ENCODE peak calls at places on chromosomes 16 and 17, in six cellular contexts. S, K, X, G, H and O are unnamed samples.

GRCh38 chr17:12773153-12773552 is 16.1 kb upstream of the ARHGAP44 start:
- DNase-seq in S (no peak), K (no peak), X (no peak), G (no peak), H (no peak), O (no peak)

GRCh38 chr16:4347010-4347409 is 4.1 kb downstream of the PAM16 start:
- DNase-seq in S (no peak), K (no peak), X (no peak), G (no peak), H (peak), O (no peak)

GRCh38 chr17:58755577-58756245 is at the start of gene PPM1E:
- DNase-seq in S (peak), K (peak), X (peak), G (no peak), H (no peak), O (no peak)

GRCh38 chr16:57579361-57579665 is 36.9 kb downstream of the ADGRG5 start:
- DNase-seq in S (no peak), K (no peak), X (no peak), G (no peak), H (no peak), O (no peak)

GRCh38 chr17:297758-298157 is 54.8 kb downstream of the RPH3AL start:
- DNase-seq in S (no peak), K (no peak), X (peak), G (no peak), H (peak), O (no peak)

GRCh38 chr17:74860999-74861553 is 1.4 kb upstream of the GRIN2C start:
- DNase-seq in S (no peak), K (no peak), X (no peak), G (no peak), H (no peak), O (no peak)

GRCh38 chr16:23557779-23558330 is 328 bp downstream of the UBFD1 start:
- DNase-seq in S (no peak), K (peak), X (no peak), G (no peak), H (peak), O (no peak)

GRCh38 chr16:17261197-17261858 is 209.4 kb downstream of the XYLT1 start:
- DNase-seq in S (no peak), K (no peak), X (no peak), G (no peak), H (no peak), O (no peak)

GRCh38 chr16:50744911-50745310 is 3.0 kb downstream of the CYLD start:
- DNase-seq in S (no peak), K (peak), X (no peak), G (no peak), H (no peak), O (peak)

GRCh38 chr17:29247219-29247618 is 560 bp downstream of the CRYBA1 start:
- DNase-seq in S (no peak), K (no peak), X (no peak), G (no peak), H (no peak), O (no peak)

GRCh38 chr16:77890075-77890474 is 101.7 kb downstream of the VAT1L start:
- DNase-seq in S (no peak), K (no peak), X (no peak), G (no peak), H (no peak), O (no peak)

GRCh38 chr17:65228287-65228686 is 91.1 kb downstream of the RGS9 start:
- DNase-seq in S (no peak), K (no peak), X (no peak), G (no peak), H (no peak), O (no peak)

GRCh38 chr17:13513039-13513405 is 88.7 kb downstream of the HS3ST3A1 start:
- DNase-seq in S (no peak), K (peak), X (no peak), G (no peak), H (peak), O (no peak)

GRCh38 chr17:73430848-73431247 is 119.0 kb upstream of the CDC42EP4 start:
- DNase-seq in S (no peak), K (no peak), X (peak), G (no peak), H (no peak), O (no peak)

DNA sequence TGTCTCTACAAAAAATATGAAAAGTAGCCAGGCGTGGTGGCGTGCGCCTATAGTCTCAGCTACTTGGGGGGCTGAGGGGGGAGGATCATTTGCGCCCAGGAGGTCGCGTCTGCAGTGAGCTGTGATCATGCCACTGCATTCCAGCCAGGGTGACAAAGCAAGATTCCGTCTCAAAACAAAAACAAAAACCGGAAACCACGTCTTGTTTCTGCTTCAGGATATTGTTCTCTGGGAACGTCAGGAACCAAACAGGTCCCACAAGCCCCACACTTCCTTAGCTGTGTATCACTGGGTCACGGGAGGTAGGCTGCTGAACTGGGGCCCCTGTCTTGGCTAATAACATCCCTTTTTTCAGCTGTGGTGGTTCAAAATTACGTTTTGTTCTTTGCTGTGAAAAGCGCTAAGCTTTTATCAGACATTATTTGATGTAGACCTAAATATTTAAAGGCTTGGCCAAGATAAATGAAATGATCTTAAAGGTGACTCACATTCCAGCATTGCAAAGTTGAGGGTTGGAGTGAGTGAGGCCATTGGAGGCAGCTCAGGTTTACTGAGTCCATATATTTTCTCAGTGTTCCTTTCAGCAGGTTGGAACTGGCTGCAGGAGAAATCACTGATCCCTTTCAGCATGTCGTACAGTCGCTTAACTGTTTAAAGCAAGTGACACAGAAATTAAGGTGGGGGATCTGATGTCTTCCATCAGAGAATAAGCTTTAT is 16.4 kb upstream of the SEC14L1 start:
- DNase-seq in S (peak), K (peak), X (no peak), G (no peak), H (no peak), O (peak)
- TF ChIP-seq CTCF in S (no peak), K (no peak), X (no peak), G (no peak), H (no peak), O (no peak)

GRCh38 chr17:18321309-18321708 is 6.2 kb downstream of the SMCR8 start:
- DNase-seq in S (no peak), K (no peak), X (peak), G (no peak), H (peak), O (no peak)
- TF ChIP-seq CTCF in S (peak), K (peak), X (no peak), G (peak), H (no peak), O (peak)

DNA sequence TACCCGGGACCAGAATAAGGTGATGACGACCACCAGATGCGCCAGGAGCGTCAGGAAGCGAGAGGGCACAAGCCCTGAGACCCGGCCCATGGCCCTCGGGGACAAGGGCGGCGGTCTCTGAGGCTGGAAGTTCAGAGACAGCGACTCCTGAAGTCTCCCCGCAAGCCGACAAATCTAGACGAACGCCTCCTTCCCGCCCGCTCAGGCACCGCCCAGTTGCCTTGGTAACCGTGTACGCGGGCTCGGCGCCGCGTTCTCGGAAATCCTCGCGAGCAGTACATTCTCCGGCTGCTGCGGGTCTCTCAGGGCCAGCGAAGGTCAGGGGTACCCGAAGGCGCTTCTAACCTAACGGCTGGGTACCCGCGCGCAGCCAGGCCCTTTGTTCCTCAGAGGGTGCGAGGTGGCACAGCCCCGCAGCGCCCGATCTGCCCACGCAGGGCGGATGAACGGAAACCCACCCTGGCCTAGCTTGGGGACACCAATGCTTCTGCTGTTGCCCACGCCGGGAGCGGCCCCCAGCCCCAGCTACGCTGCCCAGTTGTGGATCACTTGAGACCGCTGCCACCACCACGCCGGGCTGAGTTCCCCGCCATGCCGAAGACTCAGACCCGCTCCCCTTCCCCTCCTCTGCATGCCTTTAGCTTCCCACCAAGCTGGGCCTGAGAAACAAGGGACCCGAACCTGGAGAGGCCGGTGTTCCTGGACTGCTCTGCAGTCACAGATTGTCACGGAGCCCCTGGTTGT is at the start of gene TMEM107:
- DNase-seq in S (peak), K (peak), X (peak), G (no peak), H (peak), O (peak)
- TF ChIP-seq CTCF in S (no peak), K (no peak), X (no peak), G (no peak), H (no peak), O (peak)

DNA sequence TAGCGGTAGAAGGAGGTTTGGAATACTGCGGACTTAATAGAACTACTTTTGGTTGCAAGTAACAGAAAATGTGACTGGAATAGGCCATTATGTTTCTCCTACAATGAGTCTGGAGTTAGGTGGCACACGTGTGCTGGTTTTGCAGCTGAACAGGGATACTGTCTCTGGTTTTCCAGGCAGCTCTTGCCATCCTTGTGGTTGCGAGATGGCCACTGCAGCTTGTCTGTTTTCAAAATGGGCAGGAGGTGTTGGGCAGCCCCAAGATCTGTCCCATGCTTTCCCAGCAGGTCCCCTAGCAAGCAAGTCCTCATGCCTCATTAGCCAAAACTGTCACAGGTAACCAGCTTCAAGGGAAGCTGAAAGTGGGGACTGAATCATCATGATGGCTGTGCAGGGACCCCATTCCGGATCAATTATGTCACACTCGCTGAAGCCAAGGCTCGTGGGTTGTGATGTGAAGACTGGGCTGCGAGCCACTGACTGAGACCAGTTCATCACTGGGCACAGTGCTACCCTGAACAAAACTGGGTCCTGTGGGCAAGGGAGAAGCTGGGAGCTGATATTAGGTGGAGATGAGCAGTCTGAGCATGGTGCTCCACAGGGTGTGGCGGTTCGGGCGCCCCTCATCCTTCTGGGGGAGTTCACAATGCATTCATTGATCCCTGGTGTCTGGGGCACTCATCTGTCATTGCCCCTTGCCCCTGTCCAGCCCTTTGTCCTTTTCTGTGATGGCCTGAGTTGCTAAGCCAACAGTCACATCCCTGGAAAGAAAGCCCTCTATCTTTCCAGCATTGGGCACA is 82.1 kb downstream of the KSR1 start:
- DNase-seq in S (no peak), K (peak), X (no peak), G (no peak), H (no peak), O (no peak)
- TF ChIP-seq CTCF in S (no peak), K (no peak), X (no peak), G (no peak), H (no peak), O (no peak)

DNA sequence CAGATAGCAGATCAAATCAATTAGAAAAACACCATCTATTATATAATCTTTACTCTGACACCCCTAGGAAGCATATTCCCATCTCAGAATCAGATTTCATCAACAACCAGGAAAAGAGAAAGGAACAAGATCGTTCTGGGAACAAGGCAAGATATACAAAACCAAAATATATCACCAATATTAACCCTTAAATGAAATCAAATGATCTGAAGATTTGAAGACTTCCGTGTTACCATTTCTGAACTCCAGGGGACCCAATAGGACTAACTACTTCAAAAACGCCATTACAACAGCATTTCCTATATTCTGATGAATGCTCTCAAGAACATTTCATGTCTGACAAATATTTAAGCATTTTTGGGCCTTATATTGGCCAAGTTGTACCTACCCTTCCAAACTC is 624.2 kb upstream of the ZFHX3 start:
- DNase-seq in S (no peak), K (no peak), X (no peak), G (no peak), H (no peak), O (no peak)
- TF ChIP-seq CTCF in S (no peak), K (no peak), X (no peak), G (no peak), H (no peak), O (no peak)

GRCh38 chr16:84548508-84548907 is 44.0 kb upstream of the MEAK7 start:
- DNase-seq in S (no peak), K (no peak), X (no peak), G (no peak), H (no peak), O (no peak)

GRCh38 chr16:84546669-84547538 is 42.4 kb upstream of the MEAK7 start:
- DNase-seq in S (no peak), K (no peak), X (no peak), G (no peak), H (no peak), O (no peak)

GRCh38 chr16:84550096-84550495 is 45.6 kb upstream of the MEAK7 start:
- DNase-seq in S (no peak), K (no peak), X (no peak), G (no peak), H (no peak), O (no peak)

GRCh38 chr16:84547539-84548058 is 43.1 kb upstream of the MEAK7 start:
- DNase-seq in S (no peak), K (no peak), X (no peak), G (no peak), H (no peak), O (no peak)

GRCh38 chr16:84548971-84549844 is 44.7 kb upstream of the MEAK7 start:
- DNase-seq in S (no peak), K (no peak), X (peak), G (no peak), H (no peak), O (no peak)
- TF ChIP-seq CTCF in S (no peak), K (no peak), X (no peak), G (no peak), H (no peak), O (no peak)